ENCODE peak calls at places on chromosomes 6 and 20, in seven cellular contexts. G is adrenal gland; M is prostate gland; S is pancreas; U is MM.1S; I is CD8-positive, alpha-beta T cell; X is lung. D is an unnamed sample. For H3K9me3, the result is how much of the 10 kb centered on the place peaks cover.

GRCh38 chr6:146770965-146771735 is 172.4 kb downstream of the ADGB start:
- DNase-seq in G (peak), M (no peak), S (no peak), U (no peak), I (peak), X (peak), D (no peak)

GRCh38 chr20:17643531-17644188 is 38.4 kb downstream of the RRBP1 start:
- DNase-seq in G (no peak), M (no peak), S (peak), U (no peak), I (no peak), X (no peak), D (no peak)

GRCh38 chr20:48360338-48360698 is 467.5 kb downstream of the PREX1 start:
- DNase-seq in G (no peak), M (no peak), S (no peak), U (peak), I (no peak), X (no peak), D (no peak)

GRCh38 chr20:47493954-47494293 is 7.8 kb upstream of the NCOA3 start:
- DNase-seq in G (no peak), M (peak), S (no peak), U (no peak), I (no peak), X (no peak), D (no peak)

GRCh38 chr20:52312131-52312729 is 120.7 kb upstream of the ZFP64 start:
- DNase-seq in G (peak), M (peak), S (no peak), U (peak), I (peak), X (peak), D (no peak)

GRCh38 chr6:149236584-149236983 is 80.9 kb upstream of the TAB2 start:
- DNase-seq in G (no peak), M (no peak), S (no peak), U (no peak), I (no peak), X (no peak), D (no peak)

GRCh38 chr20:57264151-57264792 is 2.2 kb downstream of the BMP7 start:
- DNase-seq in G (no peak), M (no peak), S (peak), U (no peak), I (no peak), X (no peak), D (no peak)

GRCh38 chr6:84774174-84775158 is 10.1 kb upstream of the TBX18 start:
- DNase-seq in G (peak), M (no peak), S (peak), U (peak), I (no peak), X (no peak), D (no peak)

GRCh38 chr20:370151-370600 is 10.4 kb upstream of the TRIB3 start:
- DNase-seq in G (no peak), M (peak), S (no peak), U (no peak), I (no peak), X (peak), D (no peak)

GRCh38 chr20:44137210-44137781 is 49.7 kb downstream of the JPH2 start:
- DNase-seq in G (no peak), M (no peak), S (no peak), U (no peak), I (no peak), X (no peak), D (no peak)

GRCh38 chr6:23316131-23316530 is 746.8 kb downstream of the HDGFL1 start:
- DNase-seq in G (no peak), M (no peak), S (no peak), U (no peak), I (no peak), X (no peak), D (no peak)

GRCh38 chr6:92864966-92865555 is 554.3 kb downstream of the EPHA7 start:
- DNase-seq in G (no peak), M (peak), S (no peak), U (peak), I (no peak), X (no peak), D (no peak)

GRCh38 chr6:79250107-79250514 is 15.6 kb upstream of the HMGN3 start:
- DNase-seq in G (no peak), M (no peak), S (no peak), U (peak), I (no peak), X (no peak), D (no peak)

DNA sequence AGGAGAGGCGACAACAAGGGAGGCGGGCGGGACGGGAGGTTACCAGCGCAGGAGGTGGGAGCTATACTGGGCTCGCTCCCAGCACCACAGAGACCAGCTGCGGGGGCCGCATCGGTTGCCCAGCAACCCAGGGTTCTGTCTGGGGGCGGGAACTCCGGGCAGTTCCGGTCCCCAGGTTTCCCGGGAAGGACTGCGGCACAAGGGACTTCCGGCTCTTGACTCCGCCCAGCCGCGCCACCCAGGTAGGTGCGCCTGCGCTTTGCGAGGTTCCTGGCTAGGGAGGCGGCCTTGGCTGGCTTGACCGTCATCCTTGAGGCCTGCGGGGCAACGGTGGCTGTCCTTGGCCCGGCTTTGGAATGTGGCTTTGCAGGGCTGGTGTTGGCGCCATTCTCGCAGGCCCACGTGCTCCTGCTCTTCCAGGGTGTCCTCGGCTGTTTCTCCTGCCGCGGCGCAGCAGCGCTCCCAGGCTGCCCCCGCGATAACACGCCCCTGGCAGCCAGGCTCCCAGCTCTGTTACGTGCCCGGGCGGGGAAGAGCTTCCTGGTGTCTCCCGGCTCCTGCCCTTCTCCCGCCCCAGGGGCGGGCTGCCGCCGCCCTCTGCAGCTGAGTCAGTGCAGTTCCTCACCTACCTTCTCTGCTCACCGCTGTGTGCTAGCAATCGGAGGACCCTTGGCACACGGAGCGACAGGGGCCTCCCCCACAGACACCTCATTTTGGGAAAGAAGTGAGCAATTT is at the start of gene RSPH3:
- DNase-seq in G (peak), M (peak), S (peak), U (peak), I (peak), X (peak), D (peak)
- TF ChIP-seq CTCF in G (no peak), M (peak), S (no peak), U (no peak), I (no peak), X (no peak), D (peak)

GRCh38 chr6:162934844-162935243 is 207.1 kb downstream of the PACRG start:
- DNase-seq in G (no peak), M (no peak), S (no peak), U (no peak), I (no peak), X (no peak), D (no peak)
- H3K9me3 ChIP-seq in G (under half), M (under half), S (under half), U (under half), I (under half), X (under half), D (under half)

GRCh38 chr6:27809939-27810767 is 102.0 kb downstream of the OR2B2 start:
- DNase-seq in G (peak), M (peak), S (peak), U (peak), I (peak), X (peak), D (no peak)
- TF ChIP-seq CTCF in G (no peak), M (peak), S (no peak), U (peak), I (no peak), X (no peak), D (no peak)

GRCh38 chr20:63350196-63350595 is 11.0 kb downstream of the CHRNA4 start:
- DNase-seq in G (no peak), M (no peak), S (peak), U (no peak), I (no peak), X (no peak), D (no peak)

GRCh38 chr20:63352811-63353221 is 8.3 kb downstream of the CHRNA4 start:
- DNase-seq in G (no peak), M (no peak), S (peak), U (no peak), I (no peak), X (no peak), D (no peak)

GRCh38 chr20:63350597-63351379 is 10.4 kb downstream of the CHRNA4 start:
- DNase-seq in G (no peak), M (no peak), S (peak), U (no peak), I (no peak), X (no peak), D (no peak)

GRCh38 chr20:63351811-63352591 is 9.1 kb downstream of the CHRNA4 start:
- DNase-seq in G (no peak), M (no peak), S (peak), U (no peak), I (no peak), X (no peak), D (no peak)

GRCh38 chr20:63351380-63351700 is 9.8 kb downstream of the CHRNA4 start:
- DNase-seq in G (no peak), M (no peak), S (no peak), U (no peak), I (no peak), X (no peak), D (no peak)
- H3K9me3 ChIP-seq in G (under half), M (under half), S (under half), U (under half), I (under half), X (under half), D (under half)

DNA sequence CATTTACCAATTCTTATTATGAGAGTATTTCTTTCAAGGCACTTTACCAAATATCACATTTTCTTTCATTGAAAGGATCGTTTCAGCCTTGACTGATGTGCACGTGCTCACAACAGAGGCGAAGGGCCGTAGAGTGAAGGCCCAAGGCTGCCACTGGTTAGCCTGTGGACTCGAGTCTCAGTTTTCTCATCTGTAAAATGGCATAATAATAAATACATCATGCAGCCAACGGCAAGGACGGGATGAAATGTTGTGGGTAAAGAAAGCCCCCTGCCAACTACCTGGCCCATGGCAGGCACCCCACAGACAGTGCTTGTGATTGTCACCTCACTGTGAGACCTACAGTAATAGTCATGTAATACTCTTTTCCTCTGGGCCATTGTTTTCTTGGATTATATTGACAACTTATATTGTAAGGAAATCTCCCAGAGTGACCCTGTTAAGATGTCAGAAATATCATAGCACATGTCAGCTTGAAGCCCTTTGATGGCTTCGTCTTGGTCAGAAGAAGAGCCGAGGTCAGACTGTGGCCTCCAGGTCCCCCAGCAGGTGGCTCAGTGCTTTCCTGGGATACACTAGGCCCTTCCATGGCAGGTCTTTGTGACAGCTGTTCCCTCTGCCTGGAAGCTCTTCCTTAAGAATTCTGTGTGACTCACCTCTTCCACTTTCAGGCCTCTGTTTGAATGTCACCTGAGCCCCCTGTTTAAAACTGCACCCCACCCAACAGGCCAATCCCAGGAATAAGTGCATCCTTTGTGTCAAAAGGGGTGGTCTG is 36.3 kb downstream of the FAM50B start:
- DNase-seq in G (no peak), M (no peak), S (no peak), U (no peak), I (no peak), X (no peak), D (no peak)
- TF ChIP-seq CTCF in G (no peak), M (no peak), S (peak), U (peak), I (no peak), X (no peak), D (no peak)

GRCh38 chr6:57173056-57173885 is 1.1 kb downstream of the BAG2 start:
- DNase-seq in G (peak), M (no peak), S (no peak), U (peak), I (no peak), X (no peak), D (no peak)
- H3K9me3 ChIP-seq in G (under half), M (under half), S (under half), U (under half), I (under half), X (under half), D (under half)